ENCODE peak calls at places on chromosomes 11 and 22, in four cellular contexts. X is ovary, F is pancreas, E is adrenal gland. R is an unnamed sample. For H3K27me3, the result is how much of the 10 kb centered on the place peaks cover.

GRCh38 chr11:43942651-43943356 is 367 bp downstream of the C11orf96 start:
- DNase-seq in X (peak), E (peak), F (no peak), R (no peak)

GRCh38 chr11:12395333-12395732 is 18.0 kb downstream of the PARVA start:
- DNase-seq in X (no peak), E (no peak), F (no peak), R (no peak)

GRCh38 chr11:25961539-25961938 is 370.4 kb upstream of the ANO3 start:
- DNase-seq in E (no peak), X (no peak), F (no peak), R (no peak)

GRCh38 chr22:47161631-47162030 is 399.2 kb downstream of the TBC1D22A start:
- DNase-seq in X (peak), F (peak), E (no peak), R (no peak)

GRCh38 chr11:101584651-101585050 is 844 bp upstream of the TRPC6 start:
- DNase-seq in X (no peak), E (no peak), F (no peak), R (no peak)

GRCh38 chr22:19848298-19849224 is 6.1 kb downstream of the GNB1L start:
- DNase-seq in E (peak), X (no peak), F (peak), R (peak)

GRCh38 chr11:101436511-101437142 is 147.2 kb downstream of the TRPC6 start:
- DNase-seq in E (no peak), X (peak), F (no peak), R (peak)

GRCh38 chr22:17712441-17712840 is 61.8 kb downstream of the BID start:
- DNase-seq in X (no peak), F (no peak), E (no peak), R (no peak)

GRCh38 chr11:130124096-130124495 is 35.5 kb upstream of the ST14 start:
- DNase-seq in X (peak), E (peak), F (no peak), R (no peak)

GRCh38 chr11:133906746-133907145 is 50.0 kb downstream of the IGSF9B start:
- DNase-seq in F (no peak), X (no peak), E (no peak), R (no peak)

GRCh38 chr11:14973621-14974020 is 1.5 kb upstream of the CALCA start:
- DNase-seq in E (no peak), X (no peak), F (no peak), R (no peak)

GRCh38 chr11:6249822-6250555 is 9.6 kb upstream of the CCKBR start:
- DNase-seq in E (peak), X (peak), F (peak), R (peak)

GRCh38 chr11:75195164-75195962 is 44.5 kb downstream of the SLCO2B1 start:
- DNase-seq in X (no peak), F (no peak), E (peak), R (no peak)

GRCh38 chr11:70482529-70482917 is 84.2 kb downstream of the CTTN start:
- DNase-seq in E (no peak), F (no peak), X (no peak), R (no peak)

GRCh38 chr22:31080848-31081649 is at the start of gene SMTN:
- DNase-seq in E (peak), F (peak), X (peak), R (peak)

GRCh38 chr22:31083377-31083768 is 2.3 kb downstream of the SMTN start:
- DNase-seq in E (peak), X (peak), F (peak), R (peak)

GRCh38 chr22:31081963-31082605 is 966 bp downstream of the SMTN start:
- DNase-seq in E (peak), X (no peak), F (no peak), R (no peak)

GRCh38 chr22:31083923-31084810 is 3.0 kb downstream of the SMTN start:
- DNase-seq in F (no peak), E (peak), X (no peak), R (no peak)

DNA sequence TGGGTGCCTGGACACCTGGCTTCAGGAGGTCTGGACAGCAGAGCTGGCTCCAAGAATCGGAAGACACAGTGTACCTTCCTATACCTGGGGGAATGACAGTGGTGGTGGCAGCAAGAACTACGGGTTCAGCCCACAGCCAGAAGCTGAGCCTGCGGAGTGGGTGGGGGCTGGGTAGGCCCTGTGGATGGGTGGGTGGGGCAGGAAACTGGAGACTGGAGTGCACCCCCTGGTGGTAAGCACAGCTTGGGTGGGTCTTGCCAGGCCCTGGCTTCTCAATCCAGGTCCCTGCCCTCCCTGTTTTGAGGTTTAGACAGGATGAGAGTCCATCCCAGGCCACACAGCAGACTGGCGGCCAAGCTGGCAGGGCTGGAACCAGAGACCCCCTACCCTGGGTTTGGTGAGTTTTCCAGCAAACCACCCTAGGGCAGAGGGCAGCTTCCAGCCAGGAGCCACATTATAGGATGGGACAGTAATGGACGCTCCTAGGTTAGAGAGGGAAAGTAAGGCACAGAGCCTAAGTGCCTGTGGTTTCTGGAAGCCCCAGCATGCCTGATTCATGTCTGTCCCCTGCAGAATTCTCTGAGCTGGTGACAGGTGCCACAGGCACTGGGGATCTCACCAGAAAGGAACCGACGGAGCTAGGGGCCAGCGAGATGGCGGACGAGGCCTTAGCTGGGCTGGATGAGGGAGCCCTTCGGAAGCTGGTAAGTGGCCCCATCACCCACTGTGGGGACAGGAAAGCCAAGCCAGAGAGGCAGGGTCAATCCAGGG is 1.7 kb downstream of the SMTN start:
- DNase-seq in E (peak), F (peak), X (peak), R (peak)
- H3K4me3 ChIP-seq in E (no peak), F (peak), X (peak), R (peak)

GRCh38 chr11:2718817-2719438 is 19.1 kb upstream of the KCNQ1OT1 start:
- DNase-seq in X (no peak), E (no peak), F (no peak), R (no peak)
- H3K27me3 ChIP-seq in X (under half), E (under half), F (under half), R (under half)

GRCh38 chr11:114075891-114076441 is 16.5 kb downstream of the ZBTB16 start:
- DNase-seq in F (no peak), X (no peak), E (peak), R (peak)

GRCh38 chr11:114074546-114075342 is 15.2 kb downstream of the ZBTB16 start:
- DNase-seq in E (no peak), X (no peak), F (no peak), R (no peak)

GRCh38 chr11:114073506-114074381 is 14.2 kb downstream of the ZBTB16 start:
- DNase-seq in F (no peak), E (no peak), X (no peak), R (no peak)

GRCh38 chr11:114076974-114077373 is 17.5 kb downstream of the ZBTB16 start:
- DNase-seq in X (no peak), E (no peak), F (no peak), R (no peak)

GRCh38 chr11:114075343-114075610 is 15.8 kb downstream of the ZBTB16 start:
- DNase-seq in E (no peak), F (no peak), X (no peak), R (no peak)
- H3K4me3 ChIP-seq in E (no peak), F (no peak), X (peak), R (no peak)

DNA sequence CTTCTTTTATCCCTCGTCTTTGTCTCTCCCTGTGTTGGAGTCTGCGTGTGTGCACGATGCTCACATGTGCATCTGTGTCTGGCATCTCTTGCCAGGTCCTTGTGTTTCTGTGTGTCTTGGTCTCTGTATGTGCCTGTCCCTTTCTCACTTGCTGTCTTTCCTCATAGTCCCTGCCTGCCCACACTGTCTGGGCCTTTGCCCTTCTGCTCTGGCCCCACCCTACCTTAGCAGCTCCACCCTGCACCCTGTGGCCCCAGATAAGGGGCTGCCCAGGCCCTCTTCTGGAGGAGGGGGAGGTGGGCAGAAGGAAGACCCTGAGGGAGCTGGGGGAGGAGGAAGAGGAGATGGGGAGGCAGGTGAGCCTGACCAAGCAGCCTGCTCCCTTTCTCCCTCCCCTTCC is 2.8 kb downstream of the EHBP1L1 start:
- DNase-seq in E (no peak), F (no peak), X (no peak), R (no peak)
- H3K27me3 ChIP-seq in E (under half), F (under half), X (under half), R (under half)

GRCh38 chr11:62555464-62556092 is 9.0 kb upstream of the AHNAK start:
- DNase-seq in X (no peak), E (no peak), F (no peak), R (peak)

GRCh38 chr11:62553839-62554361 is 7.3 kb upstream of the AHNAK start:
- DNase-seq in F (no peak), E (no peak), X (no peak), R (peak)

GRCh38 chr11:62554377-62554776 is 7.8 kb upstream of the AHNAK start:
- DNase-seq in E (no peak), X (no peak), F (no peak), R (no peak)

GRCh38 chr11:62552931-62553838 is 6.6 kb upstream of the AHNAK start:
- DNase-seq in X (peak), F (peak), E (peak), R (peak)

GRCh38 chr11:62552465-62552782 is 5.8 kb upstream of the AHNAK start:
- DNase-seq in X (no peak), E (no peak), F (no peak), R (no peak)
- H3K4me3 ChIP-seq in X (no peak), E (no peak), F (no peak), R (no peak)

DNA sequence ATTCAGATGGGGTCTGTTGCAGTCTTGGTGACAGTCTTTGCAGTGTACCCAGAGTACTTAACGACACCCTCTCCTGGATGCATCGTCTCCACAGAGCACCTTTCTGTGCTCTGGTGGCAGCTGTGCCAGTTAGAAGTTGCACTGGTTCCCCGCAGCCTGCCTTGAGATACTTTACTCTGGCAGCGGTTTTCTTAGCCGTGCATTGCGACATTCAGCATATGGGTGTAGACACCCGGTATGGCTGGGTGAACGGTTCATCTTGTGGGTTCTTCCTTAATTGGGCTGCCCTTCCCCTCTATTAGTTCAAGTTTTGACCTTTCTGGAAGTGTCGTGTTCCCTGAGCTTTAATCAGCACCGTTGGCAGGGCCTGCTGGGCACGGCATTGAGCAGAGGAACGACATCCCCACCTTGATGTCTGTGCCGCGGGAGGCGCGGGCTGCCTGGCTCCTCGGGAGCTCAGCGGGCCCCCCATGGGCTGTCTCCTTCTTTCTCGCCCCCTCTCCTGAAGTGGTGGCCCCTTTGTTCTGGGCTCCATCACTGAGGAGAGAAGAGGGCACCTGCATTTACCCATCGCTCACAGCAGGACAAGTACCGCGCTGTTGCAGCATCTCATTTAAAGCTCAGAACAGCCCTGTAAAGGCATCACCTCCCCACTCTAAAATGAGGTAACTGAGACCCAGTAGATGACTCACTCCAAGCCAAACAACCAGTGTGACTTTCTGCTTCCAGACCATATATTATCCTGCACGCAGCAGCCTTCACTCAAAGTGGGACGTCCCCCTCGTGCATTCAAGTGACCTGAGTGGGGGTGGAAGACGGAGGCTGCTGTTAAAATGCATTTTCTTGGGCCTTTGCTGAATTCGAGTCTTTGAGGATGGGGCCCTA is 13.3 kb downstream of the FAM83F start:
- DNase-seq in X (no peak), F (no peak), E (no peak), R (peak)
- H3K27me3 ChIP-seq in X (under half), F (under half), E (under half), R (under half)

DNA sequence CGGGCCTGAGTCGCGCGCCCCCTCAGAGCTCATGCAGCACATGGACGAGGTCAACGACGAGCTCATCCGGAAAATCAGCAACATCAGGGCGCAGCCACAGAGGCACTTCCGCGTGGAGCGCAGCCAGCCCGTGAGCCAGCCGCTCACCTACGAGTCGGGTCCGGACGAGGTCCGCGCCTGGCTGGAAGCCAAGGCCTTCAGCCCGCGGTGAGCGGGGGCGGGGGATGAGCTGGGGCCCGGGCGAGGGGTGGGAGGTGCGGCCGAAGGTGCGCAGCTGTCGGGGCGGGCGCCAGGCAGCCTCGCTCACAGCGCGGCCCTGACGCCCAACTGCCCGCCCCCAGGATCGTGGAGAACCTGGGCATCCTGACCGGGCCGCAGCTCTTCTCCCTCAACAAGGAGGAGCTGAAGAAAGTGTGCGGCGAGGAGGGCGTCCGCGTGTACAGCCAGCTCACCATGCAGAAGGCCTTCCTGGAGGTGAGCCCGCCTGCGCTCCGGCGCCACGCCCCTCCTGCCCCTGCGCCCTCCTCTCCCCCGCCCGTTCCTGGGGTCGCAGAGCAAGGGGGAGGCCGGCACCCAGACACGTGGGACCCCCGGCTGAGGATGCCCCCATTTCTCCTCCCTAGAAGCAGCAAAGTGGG is 20.4 kb downstream of the EPS8L2 start:
- DNase-seq in E (no peak), X (peak), F (peak), R (peak)
- H3K4me3 ChIP-seq in E (no peak), X (peak), F (peak), R (peak)